ENCODE peak calls at places on chromosome 4, in six cellular contexts. P, G, R, S, N and J are unnamed samples.

GRCh38 chr4:88818650-88819470 is 121.2 kb upstream of the NAP1L5 start:
- DNase-seq in R (peak; percentile 23), G (peak; percentile 71), S (peak; percentile 44), P (peak; percentile 52), N (peak; percentile 24), J (peak; percentile 15)

GRCh38 chr4:54226399-54227260 is 2.5 kb upstream of the PDGFRA start:
- DNase-seq in G (peak; percentile 50), N (peak; percentile 23), R (no peak), S (no peak), P (no peak), J (no peak)

GRCh38 chr4:139564502-139564901 is 8.5 kb upstream of the SETD7 start:
- DNase-seq in S (no peak), R (no peak), N (no peak), P (no peak), G (no peak), J (no peak)

GRCh38 chr4:95466791-95467190 is 82.0 kb downstream of the UNC5C start:
- DNase-seq in N (no peak), P (no peak), G (no peak), S (no peak), R (no peak), J (no peak)

GRCh38 chr4:185797018-185797417 is 15.0 kb downstream of the SORBS2 start:
- DNase-seq in R (no peak), G (no peak), N (no peak), P (no peak), S (no peak), J (no peak)

GRCh38 chr4:78213218-78213617 is 156.1 kb downstream of the FRAS1 start:
- DNase-seq in S (no peak), P (no peak), R (no peak), N (no peak), G (peak; percentile 12), J (no peak)

GRCh38 chr4:140150636-140150885 is 3.4 kb downstream of the MAML3 start:
- DNase-seq in N (no peak), S (no peak), P (no peak), G (peak; percentile 88), R (peak; percentile 81), J (no peak)

GRCh38 chr4:145098675-145099037 is 545 bp downstream of the ABCE1 start:
- DNase-seq in S (no peak), G (peak; percentile 16), N (no peak), P (no peak), R (no peak), J (no peak)

GRCh38 chr4:13656569-13656988 is 29.1 kb upstream of the BOD1L1 start:
- DNase-seq in N (peak; percentile 45), P (peak; percentile 59), R (peak; percentile 37), G (peak; percentile 54), S (peak; percentile 54), J (no peak)

GRCh38 chr4:138414202-138414601 is 172.1 kb upstream of the SLC7A11 start:
- DNase-seq in P (no peak), S (no peak), N (no peak), R (no peak), G (no peak), J (no peak)

GRCh38 chr4:22099896-22100295 is 151.3 kb upstream of the KCNIP4 start:
- DNase-seq in R (no peak), S (no peak), P (no peak), N (no peak), G (no peak), J (no peak)

GRCh38 chr4:52572936-52573485 is 86.1 kb downstream of the USP46 start:
- DNase-seq in R (peak; percentile 93), N (no peak), S (no peak), P (no peak), G (no peak), J (no peak)

GRCh38 chr4:25290490-25291067 is 22.0 kb upstream of the ZCCHC4 start:
- DNase-seq in G (no peak), S (no peak), R (no peak), P (no peak), N (no peak), J (no peak)

GRCh38 chr4:152536545-152537182 is 772 bp upstream of the FBXW7 start:
- DNase-seq in P (peak; percentile 87), G (peak; percentile 69), R (no peak), N (no peak), S (peak; percentile 85), J (no peak)

DNA sequence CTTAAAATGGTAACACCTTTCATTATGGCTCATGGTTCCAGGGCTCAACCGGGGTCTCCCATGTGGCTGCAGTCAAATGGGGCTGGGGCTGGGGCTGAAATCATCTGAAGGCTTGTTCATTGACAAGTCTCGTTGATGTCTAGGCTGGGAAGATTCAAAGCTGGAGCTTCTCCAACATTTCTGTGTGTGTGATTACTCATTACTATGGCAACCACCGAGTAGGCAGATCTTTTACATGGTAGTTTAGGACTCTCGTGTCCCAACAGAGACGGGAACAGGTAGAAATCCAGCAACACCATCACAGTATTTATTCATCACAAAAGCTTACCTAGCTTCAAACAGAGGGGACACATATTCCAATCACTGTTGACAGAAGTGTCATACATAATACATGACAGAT is 7.8 kb downstream of the YTHDC1 start:
- DNase-seq in P (no peak), N (no peak), S (no peak), R (no peak), G (no peak), J (no peak)
- H3K4me1 ChIP-seq in P (peaks cover 55% of the 10 kb centered on the region), N (peaks cover 3% of the 10 kb centered on the region), S (peaks cover 83% of the 10 kb centered on the region), R (peaks cover 21% of the 10 kb centered on the region), G (peaks cover 47% of the 10 kb centered on the region), J (no peaks in the 10 kb centered on the region)

GRCh38 chr4:82579932-82580331 is 18.1 kb upstream of the TMEM150C start:
- DNase-seq in G (no peak), S (no peak), N (no peak), R (no peak), P (no peak), J (no peak)

GRCh38 chr4:82577451-82577850 is 15.7 kb upstream of the TMEM150C start:
- DNase-seq in P (no peak), G (no peak), R (no peak), N (no peak), S (no peak), J (no peak)

GRCh38 chr4:82584921-82585320 is 23.1 kb upstream of the TMEM150C start:
- DNase-seq in R (no peak), S (no peak), N (no peak), G (no peak), P (no peak), J (no peak)

GRCh38 chr4:82583897-82584604 is 22.3 kb upstream of the TMEM150C start:
- DNase-seq in S (no peak), P (no peak), N (no peak), G (no peak), R (no peak), J (no peak)

GRCh38 chr4:82578935-82579334 is 17.1 kb upstream of the TMEM150C start:
- DNase-seq in R (no peak), S (no peak), G (no peak), N (no peak), P (no peak), J (no peak)
- H3K4me1 ChIP-seq in R (no peaks in the 10 kb centered on the region), S (no peaks in the 10 kb centered on the region), G (no peaks in the 10 kb centered on the region), N (no peaks in the 10 kb centered on the region), P (no peaks in the 10 kb centered on the region), J (no peaks in the 10 kb centered on the region)

GRCh38 chr4:76275486-76276126 is 24.1 kb downstream of the FAM47E start:
- DNase-seq in R (no peak), P (no peak), G (no peak), S (no peak), N (no peak), J (no peak)

GRCh38 chr4:76277667-76278066 is 26.1 kb downstream of the FAM47E start:
- DNase-seq in N (no peak), G (no peak), P (no peak), R (no peak), S (no peak), J (no peak)

GRCh38 chr4:76278583-76278982 is 27.1 kb downstream of the FAM47E start:
- DNase-seq in P (no peak), R (no peak), G (no peak), N (no peak), S (no peak), J (no peak)

GRCh38 chr4:76279462-76279861 is 27.1 kb upstream of the STBD1 start:
- DNase-seq in P (peak; percentile 14), N (no peak), R (no peak), S (peak; percentile 43), G (no peak), J (no peak)

DNA sequence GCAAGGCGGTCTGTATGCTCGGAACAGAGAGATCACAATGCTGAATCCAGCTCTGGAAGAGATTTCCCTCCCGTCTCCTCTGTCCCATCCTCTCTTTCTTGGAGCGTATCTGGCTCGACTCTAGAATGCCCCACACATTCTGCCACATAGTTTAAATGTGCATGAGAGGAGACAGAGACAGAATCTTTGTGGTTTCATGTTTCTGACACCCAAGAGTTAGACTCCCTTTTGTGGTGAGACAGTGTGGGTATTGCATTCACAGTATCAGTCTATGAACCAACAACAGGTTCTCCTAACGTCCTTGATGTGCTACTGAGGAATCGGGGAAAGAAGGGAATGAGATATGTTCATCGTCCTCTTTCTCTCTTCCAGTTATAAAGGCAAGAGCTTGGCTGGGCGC is 25.3 kb downstream of the FAM47E start:
- DNase-seq in N (no peak), R (no peak), G (no peak), S (no peak), P (no peak), J (no peak)
- H3K4me1 ChIP-seq in N (peaks cover 10% of the 10 kb centered on the region), R (no peaks in the 10 kb centered on the region), G (peaks cover 4% of the 10 kb centered on the region), S (no peaks in the 10 kb centered on the region), P (no peaks in the 10 kb centered on the region), J (no peaks in the 10 kb centered on the region)

GRCh38 chr4:76987153-76987562 is 37.6 kb downstream of the SEPTIN11 start:
- DNase-seq in R (peak; percentile 92), S (no peak), G (no peak), N (no peak), P (no peak), J (no peak)

GRCh38 chr4:76990288-76991080 is 40.9 kb downstream of the SEPTIN11 start:
- DNase-seq in S (no peak), N (no peak), P (no peak), G (no peak), R (peak; percentile 56), J (no peak)

GRCh38 chr4:76987685-76988084 is 38.1 kb downstream of the SEPTIN11 start:
- DNase-seq in S (no peak), G (no peak), R (no peak), N (no peak), P (no peak), J (no peak)

GRCh38 chr4:76993787-76994641 is 44.5 kb downstream of the SEPTIN11 start:
- DNase-seq in R (no peak), G (no peak), N (no peak), P (peak; percentile 88), S (peak; percentile 80), J (no peak)

DNA sequence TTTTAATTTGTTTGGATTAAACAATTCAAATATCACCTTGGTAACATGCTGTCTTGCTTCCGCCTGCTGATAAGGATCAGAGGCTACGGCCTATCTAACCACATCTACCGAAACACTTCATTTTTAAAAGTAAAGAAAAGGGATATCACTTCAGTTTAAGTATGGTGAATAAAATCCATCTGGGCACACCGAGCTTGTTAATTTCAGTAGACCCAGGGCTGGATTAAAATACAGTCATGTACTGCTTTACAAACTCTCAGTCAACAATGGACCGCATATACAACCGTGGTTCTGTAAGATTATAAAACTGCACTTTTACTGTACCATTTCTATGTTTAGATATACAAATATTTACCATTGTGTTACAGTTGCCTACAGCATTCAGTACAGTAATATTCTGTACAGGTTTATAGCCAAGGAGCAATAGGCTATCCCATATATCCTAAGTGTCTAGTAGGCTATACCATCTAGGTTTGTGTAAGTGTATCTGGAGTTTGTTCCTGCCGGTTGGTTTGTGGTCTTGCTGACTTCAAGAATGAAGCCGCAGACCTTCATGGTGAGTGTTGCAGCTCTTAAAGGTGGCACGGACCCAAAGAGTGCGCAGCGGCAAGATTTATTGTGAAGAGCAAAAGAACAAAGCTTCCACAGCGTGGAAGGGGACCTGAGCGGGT is 40.0 kb downstream of the SEPTIN11 start:
- DNase-seq in N (no peak), G (peak; percentile 54), P (peak; percentile 76), R (no peak), S (peak; percentile 84), J (no peak)
- H3K4me1 ChIP-seq in N (peaks cover 14% of the 10 kb centered on the region), G (peaks cover 19% of the 10 kb centered on the region), P (peaks cover 58% of the 10 kb centered on the region), R (peaks cover 57% of the 10 kb centered on the region), S (peaks cover 85% of the 10 kb centered on the region), J (peaks cover 3% of the 10 kb centered on the region)

GRCh38 chr4:1783011-1783410 is 10.1 kb upstream of the FGFR3 start:
- DNase-seq in G (no peak), R (no peak), P (no peak), S (no peak), N (no peak), J (no peak)
- H3K4me1 ChIP-seq in G (peaks cover 4% of the 10 kb centered on the region), R (peaks cover 3% of the 10 kb centered on the region), P (no peaks in the 10 kb centered on the region), S (no peaks in the 10 kb centered on the region), N (peaks cover 55% of the 10 kb centered on the region), J (peaks cover 40% of the 10 kb centered on the region)